ENCODE peak calls at places on chromosome 7, in seven cellular contexts. S is HCT116, U is SK-N-SH, Q is HepG2, G is K562, J is H1, M is GM12878. Z is an unnamed sample.
A peak's percentile ranks its signal among the peaks of the same experiment; 100 is the strongest.

GRCh38 chr7:92695308-92696261 is 105.4 kb upstream of the FAM133B start:
- DNase-seq in S (peak; percentile 82), G (no peak), J (no peak), M (no peak), Q (peak; percentile 99), U (no peak), Z (no peak)

GRCh38 chr7:88759216-88759955 is at the start of gene ZNF804B:
- DNase-seq in G (no peak), S (no peak), U (peak; percentile 82), M (no peak), J (peak; percentile 34), Q (no peak), Z (no peak)

GRCh38 chr7:22723171-22723601 is 3.8 kb upstream of the IL6 start:
- DNase-seq in S (no peak), J (no peak), Q (no peak), U (no peak), G (no peak), M (no peak), Z (peak; percentile 16)

GRCh38 chr7:30998180-30998579 is 34.4 kb downstream of the GHRHR start:
- DNase-seq in M (no peak), Q (no peak), S (no peak), J (no peak), G (no peak), U (no peak), Z (no peak)

GRCh38 chr7:106823631-106824030 is 41.5 kb upstream of the PIK3CG start:
- DNase-seq in M (no peak), S (peak; percentile 79), Q (peak; percentile 30), G (no peak), J (no peak), U (no peak), Z (no peak)

GRCh38 chr7:68058014-68058413 is 1061.4 kb downstream of the TYW1 start:
- DNase-seq in S (no peak), M (no peak), Q (no peak), U (no peak), G (no peak), J (no peak), Z (no peak)

GRCh38 chr7:28684729-28685211 is 272.5 kb downstream of the CREB5 start:
- DNase-seq in Q (no peak), G (no peak), U (no peak), S (no peak), J (no peak), M (no peak), Z (no peak)

GRCh38 chr7:148700693-148701092 is 2.0 kb downstream of the CUL1 start:
- DNase-seq in M (no peak), J (no peak), G (peak; percentile 55), S (no peak), Q (no peak), U (peak; percentile 50), Z (no peak)

GRCh38 chr7:37285701-37286475 is 162.8 kb downstream of the ELMO1 start:
- DNase-seq in J (no peak), G (no peak), Q (no peak), S (no peak), M (no peak), U (no peak), Z (no peak)

GRCh38 chr7:4325732-4326131 is 356.4 kb upstream of the FOXK1 start:
- DNase-seq in G (no peak), M (no peak), S (no peak), Q (peak; percentile 29), U (no peak), J (no peak), Z (no peak)

GRCh38 chr7:95213809-95214492 is 110.4 kb downstream of the PON1 start:
- DNase-seq in M (no peak), J (no peak), Q (no peak), U (no peak), G (no peak), S (no peak), Z (no peak)

GRCh38 chr7:32892521-32893224 is 1.1 kb upstream of the KBTBD2 start:
- DNase-seq in U (peak; percentile 51), M (no peak), J (no peak), Q (no peak), S (peak; percentile 4), G (no peak), Z (no peak)

GRCh38 chr7:94874036-94874745 is 33.2 kb upstream of the PPP1R9A start:
- DNase-seq in S (no peak), J (no peak), Q (no peak), M (no peak), G (no peak), U (no peak), Z (no peak)

GRCh38 chr7:107076781-107077698 is 32.5 kb downstream of the PRKAR2B start:
- DNase-seq in S (no peak), J (no peak), U (no peak), M (no peak), Q (no peak), G (peak; percentile 54), Z (no peak)

GRCh38 chr7:105003275-105003674 is 10.7 kb upstream of the KMT2E start:
- DNase-seq in Q (no peak), M (no peak), S (no peak), U (no peak), G (no peak), J (no peak), Z (no peak)

GRCh38 chr7:105006367-105007139 is 7.5 kb upstream of the KMT2E start:
- DNase-seq in U (no peak), M (no peak), Q (no peak), J (no peak), S (no peak), G (peak; percentile 53), Z (no peak)

GRCh38 chr7:105001652-105002184 is 12.3 kb upstream of the KMT2E start:
- DNase-seq in Q (no peak), U (no peak), M (no peak), S (no peak), J (no peak), G (no peak), Z (no peak)

GRCh38 chr7:105000927-105001336 is 13.1 kb upstream of the KMT2E start:
- DNase-seq in Q (no peak), J (no peak), M (no peak), G (peak; percentile 33), S (no peak), U (no peak), Z (no peak)

GRCh38 chr7:105003875-105004510 is 10.0 kb upstream of the KMT2E start:
- DNase-seq in M (no peak), Q (no peak), S (no peak), G (no peak), J (no peak), U (no peak), Z (no peak)
- TF ChIP-seq JUND in M (no peak), Q (no peak), S (no peak), G (no peak), J (no peak), U (no peak), Z (no peak)

GRCh38 chr7:122329145-122329802 is 24.7 kb upstream of the FEZF1 start:
- DNase-seq in G (no peak), S (no peak), M (no peak), J (no peak), U (no peak), Q (no peak), Z (no peak)
- TF ChIP-seq JUND in G (no peak), S (no peak), M (no peak), J (no peak), U (no peak), Q (no peak), Z (no peak)

DNA sequence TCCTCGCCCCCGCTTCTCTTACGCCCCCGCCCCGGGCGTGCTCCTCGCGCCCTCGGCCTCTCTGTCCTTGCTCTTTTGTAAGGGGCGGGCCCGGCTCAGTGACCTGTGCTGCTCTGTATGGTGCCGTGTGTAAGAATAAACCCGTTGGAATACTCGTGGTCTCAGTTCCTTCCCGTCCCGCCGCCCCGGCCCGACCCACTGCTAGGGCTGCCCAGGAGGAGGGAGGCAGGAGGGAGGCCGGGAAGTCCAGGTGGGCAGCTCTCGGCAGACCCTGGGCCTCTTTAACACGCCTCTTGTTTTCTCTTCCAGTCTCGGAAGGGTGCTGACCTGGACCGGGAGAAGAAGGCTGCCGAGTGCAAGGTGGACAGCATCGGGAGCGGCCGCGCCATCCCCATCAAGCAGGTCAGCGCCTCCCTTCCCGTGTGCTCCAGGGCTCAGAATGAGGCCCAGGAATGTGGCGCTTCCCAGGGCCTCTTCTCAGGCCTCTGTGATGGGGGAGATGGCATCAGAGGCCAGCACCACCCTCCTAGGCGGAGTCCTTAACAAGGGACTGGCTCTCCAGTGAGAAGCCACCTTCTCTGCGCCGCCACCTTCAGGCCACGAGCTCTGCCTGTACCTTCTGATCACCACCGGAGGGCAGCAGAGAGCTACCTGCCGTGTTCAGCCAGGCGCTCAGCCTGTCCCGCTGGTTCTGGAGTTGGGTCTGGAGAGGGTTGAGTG is 37.4 kb downstream of the AGAP3 start:
- DNase-seq in M (no peak), G (peak; percentile 97), U (peak; percentile 98), J (no peak), Q (peak; percentile 65), S (peak; percentile 66), Z (peak; percentile 88)
- TF ChIP-seq JUND in M (no peak), G (peak; percentile 69), U (no peak), J (peak; percentile 42), Q (no peak), S (no peak), Z (no peak)

DNA sequence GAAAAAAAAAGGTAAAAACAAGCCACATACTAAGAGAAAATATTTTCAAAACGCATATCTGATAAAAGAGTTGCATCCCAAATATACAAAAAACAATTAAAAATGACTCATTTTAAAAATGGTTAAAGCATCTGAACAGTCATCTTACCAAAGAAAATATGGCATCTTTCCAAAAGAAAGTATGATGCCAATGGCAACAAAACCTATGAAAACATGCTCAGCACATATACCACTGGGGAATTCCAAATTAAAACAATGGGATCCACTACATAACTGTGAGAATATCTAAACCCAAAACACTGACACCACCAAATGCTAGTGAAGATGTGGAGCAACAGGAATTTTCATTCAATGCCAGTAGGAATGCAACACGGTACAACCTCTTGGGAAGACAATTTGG is 39.3 kb downstream of the VSTM2A start:
- DNase-seq in Q (no peak), J (no peak), M (no peak), U (no peak), G (no peak), S (no peak), Z (no peak)
- TF ChIP-seq JUND in Q (no peak), J (no peak), M (no peak), U (no peak), G (no peak), S (no peak), Z (no peak)

GRCh38 chr7:25260862-25261454 is 32.7 kb upstream of the NPVF start:
- DNase-seq in Q (no peak), M (no peak), G (no peak), J (no peak), U (no peak), S (no peak), Z (no peak)
- TF ChIP-seq JUND in Q (no peak), M (no peak), G (no peak), J (no peak), U (no peak), S (no peak), Z (no peak)

DNA sequence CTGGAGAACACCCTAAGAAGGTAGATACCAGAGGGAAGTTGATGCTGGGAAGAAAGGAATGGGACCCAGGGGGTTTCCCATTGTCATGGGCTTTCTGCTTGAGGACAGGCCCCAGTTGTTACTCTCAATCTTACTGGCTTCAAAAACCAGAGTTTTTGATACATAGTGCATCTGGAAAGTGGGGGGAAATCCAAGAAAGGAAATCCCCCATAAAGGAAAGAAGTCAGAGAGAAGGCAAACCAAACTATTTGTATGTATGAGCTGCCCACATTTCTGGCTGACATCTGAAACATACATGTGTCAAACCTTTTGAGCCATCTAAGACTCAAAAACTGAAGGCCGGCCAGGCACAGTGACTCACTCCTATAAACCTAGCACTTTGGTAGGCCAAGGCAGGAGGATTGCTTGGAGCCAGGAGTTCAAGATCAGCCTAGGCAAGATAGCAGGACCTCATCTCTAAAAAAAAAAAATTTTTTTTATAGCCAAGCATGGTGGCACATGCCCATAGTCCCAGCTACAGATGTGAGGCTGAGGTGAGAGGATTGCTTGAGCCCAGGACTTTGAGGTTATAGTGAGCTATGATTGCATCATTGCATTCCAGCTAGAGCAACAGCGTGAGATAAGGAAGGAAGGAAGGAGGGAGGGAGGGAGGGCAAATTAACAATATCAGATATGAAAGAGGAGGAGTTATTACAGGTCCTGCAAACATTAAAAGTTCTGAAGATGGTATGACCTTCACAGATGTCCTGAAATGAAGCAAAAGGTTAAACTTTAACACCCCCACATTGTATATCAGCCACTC is 6.7 kb upstream of the COA1 start:
- DNase-seq in G (no peak), U (no peak), S (no peak), M (peak; percentile 90), J (no peak), Q (peak; percentile 41), Z (no peak)
- TF ChIP-seq JUND in G (peak; percentile 91), U (no peak), S (no peak), M (no peak), J (no peak), Q (no peak), Z (no peak)

Z was measured in T47D.